ENCODE peak calls at places on chromosomes 2 and 18, in four cellular contexts. I is K562, Y is HepG2, K is GM12878. T is an unnamed sample.

GRCh38 chr18:23902396-23902795 is 112.2 kb upstream of the TTC39C start:
- DNase-seq in I (no peak), Y (no peak), K (no peak), T (no peak)

GRCh38 chr2:48444404-48444803 is 85.5 kb upstream of the STON1 start:
- DNase-seq in Y (no peak), I (no peak), K (no peak), T (no peak)

GRCh38 chr18:49757513-49758262 is 55.6 kb downstream of the ACAA2 start:
- DNase-seq in K (no peak), Y (no peak), I (peak), T (peak)

GRCh38 chr2:240811346-240812300 is 8.4 kb downstream of the KIF1A start:
- DNase-seq in K (no peak), Y (no peak), I (no peak), T (no peak)

GRCh38 chr2:158729873-158730620 is 65.1 kb upstream of the DAPL1 start:
- DNase-seq in K (no peak), I (no peak), Y (no peak), T (no peak)

GRCh38 chr2:17171446-17172049 is 346.7 kb downstream of the RAD51AP2 start:
- DNase-seq in Y (peak), I (peak), K (no peak), T (peak)

GRCh38 chr2:232292395-232293154 is 86.0 kb upstream of the ALPP start:
- DNase-seq in K (no peak), I (peak), Y (peak), T (peak)

GRCh38 chr2:230960026-230960425 is 35.0 kb upstream of the GPR55 start:
- DNase-seq in Y (no peak), K (no peak), I (no peak), T (no peak)

GRCh38 chr2:40488927-40489677 is 37.2 kb upstream of the SLC8A1 start:
- DNase-seq in K (no peak), Y (no peak), I (no peak), T (no peak)

GRCh38 chr2:32948266-32948665 is 1.5 kb downstream of the LTBP1 start:
- DNase-seq in I (no peak), Y (no peak), K (no peak), T (no peak)

GRCh38 chr18:22816266-22817176 is 116.6 kb upstream of the RBBP8 start:
- DNase-seq in I (no peak), Y (peak), K (no peak), T (no peak)

GRCh38 chr2:40666438-40666837 is 214.5 kb upstream of the SLC8A1 start:
- DNase-seq in I (no peak), K (no peak), Y (no peak), T (no peak)

GRCh38 chr2:215409331-215410127 is 26.3 kb downstream of the FN1 start:
- DNase-seq in I (no peak), K (no peak), Y (no peak), T (no peak)

GRCh38 chr2:240465268-240465764 is 29.9 kb downstream of the GPC1 start:
- DNase-seq in Y (no peak), I (no peak), K (no peak), T (peak)

GRCh38 chr2:204538179-204539009 is 6.9 kb upstream of the PARD3B start:
- DNase-seq in K (no peak), Y (no peak), I (peak), T (peak)
- TF ChIP-seq CBFB in K (no peak), Y (no peak), I (no peak), T (no peak)

GRCh38 chr2:106165556-106165955 is 28.5 kb downstream of the UXS1 start:
- DNase-seq in K (no peak), Y (no peak), I (no peak), T (no peak)
- TF ChIP-seq TCF7 in K (no peak), Y (no peak), I (no peak), T (no peak)

DNA sequence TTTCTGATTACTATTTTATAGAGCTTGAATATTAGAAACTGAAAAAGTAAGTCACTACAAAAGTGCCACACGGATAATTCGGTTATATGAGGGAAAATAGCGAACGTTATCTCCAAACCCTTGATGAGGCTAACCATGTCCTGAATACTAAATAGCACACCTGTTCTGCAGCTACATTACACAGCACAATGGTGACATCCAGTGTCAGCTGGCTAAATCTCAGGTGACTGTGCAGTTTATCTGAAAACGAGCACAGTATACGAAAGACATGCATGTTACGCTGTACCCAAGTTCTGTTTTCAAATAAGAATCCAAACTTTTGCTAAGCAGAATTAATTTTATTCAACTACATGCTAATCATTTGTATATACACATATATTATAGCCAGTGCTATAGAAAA is 9.0 kb downstream of the CCDC68 start:
- DNase-seq in K (no peak), I (no peak), Y (peak), T (no peak)
- TF ChIP-seq CBFB in K (no peak), I (no peak), Y (no peak), T (no peak)

GRCh38 chr2:226143097-226143496 is 656.5 kb downstream of the IRS1 start:
- DNase-seq in Y (no peak), K (no peak), I (no peak), T (no peak)

GRCh38 chr2:226136739-226137138 is 662.9 kb downstream of the IRS1 start:
- DNase-seq in Y (no peak), I (no peak), K (no peak), T (no peak)

GRCh38 chr2:226140594-226140993 is 659.0 kb downstream of the IRS1 start:
- DNase-seq in K (no peak), I (no peak), Y (peak), T (no peak)

GRCh38 chr2:226137201-226137811 is 662.3 kb downstream of the IRS1 start:
- DNase-seq in Y (peak), I (no peak), K (no peak), T (no peak)

DNA sequence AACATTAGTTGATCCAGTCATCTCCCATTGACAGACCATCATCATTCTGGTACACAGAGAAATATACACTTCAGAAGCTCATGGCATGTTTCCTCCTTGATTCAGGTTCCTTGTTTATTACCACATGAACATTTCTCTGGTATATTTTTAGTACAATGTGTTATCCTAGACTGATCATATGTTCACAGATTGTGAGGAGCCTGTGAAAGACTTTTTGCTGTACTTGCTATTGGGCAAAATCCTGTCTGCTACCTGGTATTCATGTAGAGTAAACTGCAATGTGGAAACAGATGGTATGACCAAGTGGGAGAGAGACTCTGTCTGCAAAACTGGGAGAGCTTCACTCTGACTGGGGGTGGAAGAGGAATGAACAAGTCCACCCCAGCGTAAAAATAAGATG is 657.2 kb downstream of the IRS1 start:
- DNase-seq in K (no peak), I (no peak), Y (no peak), T (no peak)
- TF ChIP-seq TCF7 in K (no peak), I (no peak), Y (no peak), T (no peak)

GRCh38 chr2:111069722-111070121 is 51.0 kb upstream of the BCL2L11 start:
- DNase-seq in Y (no peak), I (peak), K (no peak), T (no peak)
- TF ChIP-seq CBFB in Y (no peak), I (no peak), K (no peak), T (no peak)

DNA sequence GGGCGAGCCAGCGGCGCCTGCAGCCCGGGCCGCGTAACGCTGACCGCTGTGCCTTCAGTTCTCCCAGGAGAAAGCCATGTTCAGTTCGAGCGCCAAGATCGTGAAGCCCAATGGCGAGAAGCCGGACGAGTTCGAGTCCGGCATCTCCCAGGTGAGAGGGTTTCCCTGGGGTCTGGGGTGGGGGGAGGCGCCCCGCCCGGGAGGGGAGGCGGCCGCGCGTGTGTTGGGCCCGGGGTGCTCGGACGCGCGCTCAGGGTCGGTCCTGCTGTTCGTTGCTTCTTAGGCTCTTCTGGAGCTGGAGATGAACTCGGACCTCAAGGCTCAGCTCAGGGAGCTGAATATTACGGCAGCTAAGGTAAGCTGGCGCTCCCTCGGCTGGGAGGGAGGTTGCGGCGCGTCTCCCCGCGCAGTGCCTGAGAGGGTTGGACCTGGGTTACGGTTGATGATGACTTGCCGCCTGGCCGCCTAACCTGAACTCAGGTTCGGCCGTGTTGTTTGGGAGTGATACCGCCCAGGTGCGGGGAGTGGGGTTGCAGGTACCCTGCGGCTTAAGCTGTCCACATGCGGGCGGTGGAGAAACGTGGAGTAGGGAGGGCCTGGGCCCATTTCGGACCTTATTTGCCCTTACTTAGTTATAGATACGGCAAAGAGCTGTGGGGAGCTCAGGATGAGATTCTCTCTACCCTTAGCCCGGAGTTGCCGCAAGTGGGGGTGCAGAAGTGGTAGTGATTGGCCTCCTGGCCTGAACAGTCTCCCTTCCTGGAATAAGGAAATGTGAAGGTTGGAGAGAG is 669 bp downstream of the RPS7 start:
- DNase-seq in K (no peak), I (peak), Y (no peak), T (no peak)
- TF ChIP-seq TCF7 in K (no peak), I (no peak), Y (no peak), T (no peak)

DNA sequence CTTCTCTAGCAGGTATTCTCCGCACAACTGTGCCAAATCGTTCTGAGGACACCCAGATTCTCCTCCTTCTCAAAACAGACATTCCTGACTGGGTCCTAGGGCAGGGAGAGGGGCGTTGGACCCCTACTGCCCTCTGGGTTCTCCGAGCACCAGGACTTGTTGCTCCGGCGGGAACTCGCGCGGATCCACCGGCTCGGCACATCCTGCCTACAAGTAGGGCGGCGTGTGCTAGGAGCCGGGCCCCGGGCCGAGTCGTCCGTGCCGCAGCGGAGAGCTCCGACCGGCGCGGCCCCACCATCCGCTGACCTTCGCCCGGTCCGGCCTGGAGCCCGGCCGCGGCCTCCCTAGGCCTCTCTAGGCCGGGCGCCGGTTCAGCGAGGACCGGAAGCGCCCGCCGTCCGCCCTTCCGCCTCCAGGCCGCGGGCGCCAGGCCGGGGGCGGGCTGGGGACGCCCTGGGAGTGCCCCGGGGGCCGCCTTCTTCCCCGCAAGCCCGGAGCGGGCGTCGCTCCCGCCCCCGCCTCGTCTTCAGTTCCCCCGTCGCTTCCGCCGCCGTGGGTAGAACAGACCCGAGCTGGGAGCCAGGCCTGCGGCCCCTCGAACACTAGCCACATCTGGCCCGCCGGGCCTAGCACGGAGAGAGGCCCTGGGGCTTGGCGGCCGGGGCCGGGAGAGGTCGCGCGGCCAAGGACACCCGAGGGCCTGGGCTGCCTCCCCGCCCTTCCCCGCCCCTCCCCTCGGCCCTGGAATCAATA is 7.6 kb upstream of the ONECUT2 start:
- DNase-seq in K (no peak), Y (no peak), I (no peak), T (peak)
- TF ChIP-seq CBFB in K (no peak), Y (no peak), I (no peak), T (no peak)

GRCh38 chr2:127101756-127102463 is 5.0 kb downstream of the BIN1 start:
- DNase-seq in I (no peak), K (no peak), Y (no peak), T (no peak)

GRCh38 chr2:127104166-127104660 is 2.7 kb downstream of the BIN1 start:
- DNase-seq in Y (no peak), K (no peak), I (no peak), T (peak)

GRCh38 chr2:127104881-127105655 is 1.9 kb downstream of the BIN1 start:
- DNase-seq in Y (no peak), K (no peak), I (no peak), T (peak)

GRCh38 chr2:127102464-127103242 is 4.3 kb downstream of the BIN1 start:
- DNase-seq in K (no peak), I (no peak), Y (no peak), T (no peak)

GRCh38 chr2:127103243-127104165 is 3.5 kb downstream of the BIN1 start:
- DNase-seq in Y (no peak), K (no peak), I (no peak), T (peak)
- TF ChIP-seq TCF7 in Y (no peak), K (no peak), I (no peak), T (no peak)

GRCh38 chr2:100945930-100946607 is 56.0 kb upstream of the RPL31 start:
- DNase-seq in K (no peak), I (no peak), Y (no peak), T (no peak)

GRCh38 chr2:100945433-100945740 is 56.7 kb upstream of the RPL31 start:
- DNase-seq in I (no peak), K (no peak), Y (no peak), T (no peak)

GRCh38 chr2:100949377-100949776 is 52.7 kb upstream of the RPL31 start:
- DNase-seq in I (no peak), Y (no peak), K (no peak), T (no peak)

GRCh38 chr2:100952512-100952911 is 49.6 kb upstream of the RPL31 start:
- DNase-seq in K (no peak), Y (no peak), I (no peak), T (no peak)

GRCh38 chr2:100948965-100949364 is 53.1 kb upstream of the RPL31 start:
- DNase-seq in K (no peak), Y (no peak), I (no peak), T (no peak)
- TF ChIP-seq CBFB in K (no peak), Y (no peak), I (no peak), T (no peak)

T was measured in WTC11.